ENCODE peak calls at places on chromosomes 16 and 17, in eight cellular contexts. One of them, this sample, is unnamed.

GRCh38 chr17:81831563-81831956 is 1.5 kb downstream of the MCRIP1 start:
- DNase-seq in activated CD4-positive, alpha-beta T cell treated with anti-CD3 and anti-CD28 coated beads for 4 hours: no peak
- DNase-seq in WTC11: no peak
- DNase-seq in fibroblast of the conjunctiva: no peak
- DNase-seq in GM18507: no peak
- DNase-seq in fibroblast of the aortic adventitia: no peak
- DNase-seq in HL-60: no peak
- DNase-seq in stimulated activated CD8-positive, alpha-beta memory T cell treated with anti-CD3 and anti-CD28 coated beads, Interleukin-12 subunit alpha, Interleukin-12 subunit beta, amount 100 ng/mL, for 4 hours: no peak
- DNase-seq in this sample: no peak

GRCh38 chr17:2282297-2282873 is 21.2 kb downstream of the SMG6 start:
- DNase-seq in activated CD4-positive, alpha-beta T cell treated with anti-CD3 and anti-CD28 coated beads for 4 hours: no peak
- DNase-seq in WTC11: no peak
- DNase-seq in fibroblast of the conjunctiva: peak
- DNase-seq in GM18507: peak
- DNase-seq in fibroblast of the aortic adventitia: peak
- DNase-seq in HL-60: peak
- DNase-seq in stimulated activated CD8-positive, alpha-beta memory T cell treated with anti-CD3 and anti-CD28 coated beads, Interleukin-12 subunit alpha, Interleukin-12 subunit beta, amount 100 ng/mL, for 4 hours: no peak
- DNase-seq in this sample: peak

GRCh38 chr16:69476920-69477418 is 52.5 kb downstream of the CYB5B start:
- DNase-seq in activated CD4-positive, alpha-beta T cell treated with anti-CD3 and anti-CD28 coated beads for 4 hours: no peak
- DNase-seq in WTC11: no peak
- DNase-seq in fibroblast of the conjunctiva: peak
- DNase-seq in GM18507: no peak
- DNase-seq in fibroblast of the aortic adventitia: peak
- DNase-seq in HL-60: no peak
- DNase-seq in stimulated activated CD8-positive, alpha-beta memory T cell treated with anti-CD3 and anti-CD28 coated beads, Interleukin-12 subunit alpha, Interleukin-12 subunit beta, amount 100 ng/mL, for 4 hours: no peak
- DNase-seq in this sample: peak

GRCh38 chr16:8893426-8893825 is 11.3 kb downstream of the LITAFD start:
- DNase-seq in activated CD4-positive, alpha-beta T cell treated with anti-CD3 and anti-CD28 coated beads for 4 hours: no peak
- DNase-seq in WTC11: no peak
- DNase-seq in fibroblast of the conjunctiva: no peak
- DNase-seq in GM18507: no peak
- DNase-seq in fibroblast of the aortic adventitia: no peak
- DNase-seq in HL-60: no peak
- DNase-seq in stimulated activated CD8-positive, alpha-beta memory T cell treated with anti-CD3 and anti-CD28 coated beads, Interleukin-12 subunit alpha, Interleukin-12 subunit beta, amount 100 ng/mL, for 4 hours: no peak
- DNase-seq in this sample: no peak

GRCh38 chr17:77502626-77503292 is 362.0 kb downstream of the SEC14L1 start:
- DNase-seq in activated CD4-positive, alpha-beta T cell treated with anti-CD3 and anti-CD28 coated beads for 4 hours: no peak
- DNase-seq in WTC11: peak
- DNase-seq in fibroblast of the conjunctiva: no peak
- DNase-seq in GM18507: no peak
- DNase-seq in fibroblast of the aortic adventitia: no peak
- DNase-seq in HL-60: no peak
- DNase-seq in stimulated activated CD8-positive, alpha-beta memory T cell treated with anti-CD3 and anti-CD28 coated beads, Interleukin-12 subunit alpha, Interleukin-12 subunit beta, amount 100 ng/mL, for 4 hours: no peak
- DNase-seq in this sample: no peak

GRCh38 chr17:8243827-8244226 is 4.0 kb downstream of the CTC1 start:
- DNase-seq in activated CD4-positive, alpha-beta T cell treated with anti-CD3 and anti-CD28 coated beads for 4 hours: peak
- DNase-seq in WTC11: no peak
- DNase-seq in fibroblast of the conjunctiva: no peak
- DNase-seq in GM18507: no peak
- DNase-seq in fibroblast of the aortic adventitia: no peak
- DNase-seq in HL-60: no peak
- DNase-seq in stimulated activated CD8-positive, alpha-beta memory T cell treated with anti-CD3 and anti-CD28 coated beads, Interleukin-12 subunit alpha, Interleukin-12 subunit beta, amount 100 ng/mL, for 4 hours: no peak
- DNase-seq in this sample: no peak

GRCh38 chr17:78168906-78169793 is 769 bp downstream of the SYNGR2 start:
- DNase-seq in activated CD4-positive, alpha-beta T cell treated with anti-CD3 and anti-CD28 coated beads for 4 hours: peak
- DNase-seq in WTC11: peak
- DNase-seq in fibroblast of the conjunctiva: no peak
- DNase-seq in GM18507: no peak
- DNase-seq in fibroblast of the aortic adventitia: no peak
- DNase-seq in HL-60: no peak
- DNase-seq in stimulated activated CD8-positive, alpha-beta memory T cell treated with anti-CD3 and anti-CD28 coated beads, Interleukin-12 subunit alpha, Interleukin-12 subunit beta, amount 100 ng/mL, for 4 hours: peak
- DNase-seq in this sample: peak

GRCh38 chr17:68531252-68531651 is 19.0 kb downstream of the PRKAR1A start:
- DNase-seq in activated CD4-positive, alpha-beta T cell treated with anti-CD3 and anti-CD28 coated beads for 4 hours: no peak
- DNase-seq in WTC11: no peak
- DNase-seq in fibroblast of the conjunctiva: no peak
- DNase-seq in GM18507: no peak
- DNase-seq in fibroblast of the aortic adventitia: no peak
- DNase-seq in HL-60: no peak
- DNase-seq in stimulated activated CD8-positive, alpha-beta memory T cell treated with anti-CD3 and anti-CD28 coated beads, Interleukin-12 subunit alpha, Interleukin-12 subunit beta, amount 100 ng/mL, for 4 hours: no peak
- DNase-seq in this sample: no peak

GRCh38 chr17:32382526-32383223 is 32.7 kb downstream of the ZNF207 start:
- DNase-seq in activated CD4-positive, alpha-beta T cell treated with anti-CD3 and anti-CD28 coated beads for 4 hours: no peak
- DNase-seq in WTC11: no peak
- DNase-seq in fibroblast of the conjunctiva: no peak
- DNase-seq in GM18507: no peak
- DNase-seq in fibroblast of the aortic adventitia: no peak
- DNase-seq in HL-60: no peak
- DNase-seq in stimulated activated CD8-positive, alpha-beta memory T cell treated with anti-CD3 and anti-CD28 coated beads, Interleukin-12 subunit alpha, Interleukin-12 subunit beta, amount 100 ng/mL, for 4 hours: no peak
- DNase-seq in this sample: no peak

GRCh38 chr17:2693561-2694380 is 17.8 kb downstream of the CLUH start:
- DNase-seq in activated CD4-positive, alpha-beta T cell treated with anti-CD3 and anti-CD28 coated beads for 4 hours: no peak
- DNase-seq in WTC11: no peak
- DNase-seq in fibroblast of the conjunctiva: no peak
- DNase-seq in GM18507: no peak
- DNase-seq in fibroblast of the aortic adventitia: no peak
- DNase-seq in HL-60: no peak
- DNase-seq in stimulated activated CD8-positive, alpha-beta memory T cell treated with anti-CD3 and anti-CD28 coated beads, Interleukin-12 subunit alpha, Interleukin-12 subunit beta, amount 100 ng/mL, for 4 hours: no peak
- DNase-seq in this sample: no peak

GRCh38 chr17:32127156-32127897 is 15.0 kb upstream of the RHOT1 start:
- DNase-seq in activated CD4-positive, alpha-beta T cell treated with anti-CD3 and anti-CD28 coated beads for 4 hours: peak
- DNase-seq in WTC11: peak
- DNase-seq in fibroblast of the conjunctiva: peak
- DNase-seq in GM18507: peak
- DNase-seq in fibroblast of the aortic adventitia: peak
- DNase-seq in HL-60: peak
- DNase-seq in stimulated activated CD8-positive, alpha-beta memory T cell treated with anti-CD3 and anti-CD28 coated beads, Interleukin-12 subunit alpha, Interleukin-12 subunit beta, amount 100 ng/mL, for 4 hours: peak
- DNase-seq in this sample: peak

GRCh38 chr17:69874220-69874670 is 200.8 kb upstream of the KCNJ16 start:
- DNase-seq in activated CD4-positive, alpha-beta T cell treated with anti-CD3 and anti-CD28 coated beads for 4 hours: no peak
- DNase-seq in WTC11: no peak
- DNase-seq in fibroblast of the conjunctiva: peak
- DNase-seq in GM18507: no peak
- DNase-seq in fibroblast of the aortic adventitia: peak
- DNase-seq in HL-60: no peak
- DNase-seq in stimulated activated CD8-positive, alpha-beta memory T cell treated with anti-CD3 and anti-CD28 coated beads, Interleukin-12 subunit alpha, Interleukin-12 subunit beta, amount 100 ng/mL, for 4 hours: no peak
- DNase-seq in this sample: peak

GRCh38 chr17:75067856-75068255 is 19.9 kb upstream of the SLC16A5 start:
- DNase-seq in activated CD4-positive, alpha-beta T cell treated with anti-CD3 and anti-CD28 coated beads for 4 hours: no peak
- DNase-seq in WTC11: no peak
- DNase-seq in fibroblast of the conjunctiva: no peak
- DNase-seq in GM18507: no peak
- DNase-seq in fibroblast of the aortic adventitia: no peak
- DNase-seq in HL-60: no peak
- DNase-seq in stimulated activated CD8-positive, alpha-beta memory T cell treated with anti-CD3 and anti-CD28 coated beads, Interleukin-12 subunit alpha, Interleukin-12 subunit beta, amount 100 ng/mL, for 4 hours: no peak
- DNase-seq in this sample: no peak

GRCh38 chr17:12566281-12567002 is 99.2 kb upstream of the MYOCD start:
- DNase-seq in activated CD4-positive, alpha-beta T cell treated with anti-CD3 and anti-CD28 coated beads for 4 hours: no peak
- DNase-seq in WTC11: peak
- DNase-seq in fibroblast of the conjunctiva: no peak
- DNase-seq in GM18507: no peak
- DNase-seq in fibroblast of the aortic adventitia: no peak
- DNase-seq in HL-60: no peak
- DNase-seq in stimulated activated CD8-positive, alpha-beta memory T cell treated with anti-CD3 and anti-CD28 coated beads, Interleukin-12 subunit alpha, Interleukin-12 subunit beta, amount 100 ng/mL, for 4 hours: no peak
- DNase-seq in this sample: no peak

GRCh38 chr16:56263711-56264608 is 72.7 kb downstream of the GNAO1 start:
- DNase-seq in activated CD4-positive, alpha-beta T cell treated with anti-CD3 and anti-CD28 coated beads for 4 hours: no peak
- DNase-seq in WTC11: no peak
- DNase-seq in fibroblast of the conjunctiva: no peak
- DNase-seq in GM18507: no peak
- DNase-seq in fibroblast of the aortic adventitia: no peak
- DNase-seq in HL-60: no peak
- DNase-seq in stimulated activated CD8-positive, alpha-beta memory T cell treated with anti-CD3 and anti-CD28 coated beads, Interleukin-12 subunit alpha, Interleukin-12 subunit beta, amount 100 ng/mL, for 4 hours: no peak
- DNase-seq in this sample: no peak

GRCh38 chr17:75004371-75004770 is 8.1 kb upstream of the MRPL58 start:
- DNase-seq in activated CD4-positive, alpha-beta T cell treated with anti-CD3 and anti-CD28 coated beads for 4 hours: no peak
- DNase-seq in WTC11: no peak
- DNase-seq in fibroblast of the conjunctiva: no peak
- DNase-seq in GM18507: no peak
- DNase-seq in fibroblast of the aortic adventitia: no peak
- DNase-seq in HL-60: no peak
- DNase-seq in stimulated activated CD8-positive, alpha-beta memory T cell treated with anti-CD3 and anti-CD28 coated beads, Interleukin-12 subunit alpha, Interleukin-12 subunit beta, amount 100 ng/mL, for 4 hours: no peak
- DNase-seq in this sample: no peak

GRCh38 chr17:14374268-14374667 is 73.4 kb downstream of the HS3ST3B1 start:
- DNase-seq in activated CD4-positive, alpha-beta T cell treated with anti-CD3 and anti-CD28 coated beads for 4 hours: no peak
- DNase-seq in WTC11: no peak
- DNase-seq in fibroblast of the conjunctiva: no peak
- DNase-seq in GM18507: no peak
- DNase-seq in fibroblast of the aortic adventitia: no peak
- DNase-seq in HL-60: no peak
- DNase-seq in stimulated activated CD8-positive, alpha-beta memory T cell treated with anti-CD3 and anti-CD28 coated beads, Interleukin-12 subunit alpha, Interleukin-12 subunit beta, amount 100 ng/mL, for 4 hours: no peak
- DNase-seq in this sample: no peak

GRCh38 chr16:70437582-70438324 is 1.1 kb downstream of the ST3GAL2 start:
- DNase-seq in activated CD4-positive, alpha-beta T cell treated with anti-CD3 and anti-CD28 coated beads for 4 hours: no peak
- DNase-seq in WTC11: no peak
- DNase-seq in fibroblast of the conjunctiva: no peak
- DNase-seq in GM18507: no peak
- DNase-seq in fibroblast of the aortic adventitia: peak
- DNase-seq in HL-60: no peak
- DNase-seq in stimulated activated CD8-positive, alpha-beta memory T cell treated with anti-CD3 and anti-CD28 coated beads, Interleukin-12 subunit alpha, Interleukin-12 subunit beta, amount 100 ng/mL, for 4 hours: no peak
- DNase-seq in this sample: peak

GRCh38 chr16:14399397-14400284 is 230.4 kb downstream of the PARN start:
- DNase-seq in activated CD4-positive, alpha-beta T cell treated with anti-CD3 and anti-CD28 coated beads for 4 hours: no peak
- DNase-seq in WTC11: no peak
- DNase-seq in fibroblast of the conjunctiva: peak
- DNase-seq in GM18507: no peak
- DNase-seq in fibroblast of the aortic adventitia: peak
- DNase-seq in HL-60: peak
- DNase-seq in stimulated activated CD8-positive, alpha-beta memory T cell treated with anti-CD3 and anti-CD28 coated beads, Interleukin-12 subunit alpha, Interleukin-12 subunit beta, amount 100 ng/mL, for 4 hours: no peak
- DNase-seq in this sample: peak

GRCh38 chr16:89616576-89617437 is 3.4 kb downstream of the DPEP1 start:
- DNase-seq in activated CD4-positive, alpha-beta T cell treated with anti-CD3 and anti-CD28 coated beads for 4 hours: no peak
- DNase-seq in WTC11: no peak
- DNase-seq in fibroblast of the conjunctiva: no peak
- DNase-seq in GM18507: no peak
- DNase-seq in fibroblast of the aortic adventitia: no peak
- DNase-seq in HL-60: no peak
- DNase-seq in stimulated activated CD8-positive, alpha-beta memory T cell treated with anti-CD3 and anti-CD28 coated beads, Interleukin-12 subunit alpha, Interleukin-12 subunit beta, amount 100 ng/mL, for 4 hours: no peak
- DNase-seq in this sample: no peak

GRCh38 chr16:57039148-57039812 is 49.9 kb downstream of the NLRC5 start:
- DNase-seq in activated CD4-positive, alpha-beta T cell treated with anti-CD3 and anti-CD28 coated beads for 4 hours: no peak
- DNase-seq in WTC11: no peak
- DNase-seq in fibroblast of the conjunctiva: peak
- DNase-seq in GM18507: no peak
- DNase-seq in fibroblast of the aortic adventitia: peak
- DNase-seq in HL-60: peak
- DNase-seq in stimulated activated CD8-positive, alpha-beta memory T cell treated with anti-CD3 and anti-CD28 coated beads, Interleukin-12 subunit alpha, Interleukin-12 subunit beta, amount 100 ng/mL, for 4 hours: no peak
- DNase-seq in this sample: peak

GRCh38 chr16:8915722-8916321 is 33.7 kb downstream of the LITAFD start:
- DNase-seq in activated CD4-positive, alpha-beta T cell treated with anti-CD3 and anti-CD28 coated beads for 4 hours: no peak
- DNase-seq in WTC11: no peak
- DNase-seq in fibroblast of the conjunctiva: no peak
- DNase-seq in GM18507: no peak
- DNase-seq in fibroblast of the aortic adventitia: no peak
- DNase-seq in HL-60: no peak
- DNase-seq in stimulated activated CD8-positive, alpha-beta memory T cell treated with anti-CD3 and anti-CD28 coated beads, Interleukin-12 subunit alpha, Interleukin-12 subunit beta, amount 100 ng/mL, for 4 hours: no peak
- DNase-seq in this sample: no peak

GRCh38 chr17:51860934-51861561 is 297.5 kb downstream of the CA10 start:
- DNase-seq in activated CD4-positive, alpha-beta T cell treated with anti-CD3 and anti-CD28 coated beads for 4 hours: no peak
- DNase-seq in WTC11: peak
- DNase-seq in fibroblast of the conjunctiva: peak
- DNase-seq in GM18507: no peak
- DNase-seq in fibroblast of the aortic adventitia: no peak
- DNase-seq in HL-60: peak
- DNase-seq in stimulated activated CD8-positive, alpha-beta memory T cell treated with anti-CD3 and anti-CD28 coated beads, Interleukin-12 subunit alpha, Interleukin-12 subunit beta, amount 100 ng/mL, for 4 hours: no peak
- DNase-seq in this sample: peak

GRCh38 chr17:17495448-17496188 is 577 bp downstream of the RASD1 start:
- DNase-seq in activated CD4-positive, alpha-beta T cell treated with anti-CD3 and anti-CD28 coated beads for 4 hours: no peak
- DNase-seq in WTC11: peak
- DNase-seq in fibroblast of the conjunctiva: no peak
- DNase-seq in GM18507: no peak
- DNase-seq in fibroblast of the aortic adventitia: peak
- DNase-seq in HL-60: no peak
- DNase-seq in stimulated activated CD8-positive, alpha-beta memory T cell treated with anti-CD3 and anti-CD28 coated beads, Interleukin-12 subunit alpha, Interleukin-12 subunit beta, amount 100 ng/mL, for 4 hours: no peak
- DNase-seq in this sample: peak

This sample was measured in fibroblast of pulmonary artery.